ENCODE peak calls at places on chromosomes 16 and 17, in nine cellular contexts. W, I, L, O, G, T, R, B and P are unnamed samples.

GRCh38 chr16:28003923-28004322 is 59.6 kb downstream of the GSG1L start:
- DNase-seq in L (no peak), R (no peak), W (no peak), B (peak; percentile 52), O (no peak), I (no peak), G (no peak), T (no peak), P (no peak)

GRCh38 chr16:82627811-82628339 is 1.1 kb downstream of the CDH13 start:
- DNase-seq in O (no peak), G (no peak), L (no peak), R (no peak), W (no peak), T (no peak), I (peak; percentile 64), B (peak; percentile 86), P (no peak)

GRCh38 chr16:53224932-53225533 is 170.2 kb downstream of the CHD9 start:
- DNase-seq in L (no peak), T (no peak), I (no peak), B (no peak), O (no peak), G (no peak), R (peak; percentile 55), W (no peak), P (no peak)

GRCh38 chr17:33049781-33050414 is 58.3 kb downstream of the SPACA3 start:
- DNase-seq in W (no peak), O (no peak), I (peak; percentile 19), B (no peak), R (peak; percentile 59), L (peak; percentile 17), G (no peak), T (no peak), P (peak; percentile 28)

GRCh38 chr16:84387021-84387420 is 18.7 kb downstream of the ATP2C2 start:
- DNase-seq in L (no peak), G (no peak), T (no peak), B (no peak), I (no peak), W (no peak), R (no peak), O (no peak), P (no peak)

GRCh38 chr17:19238167-19238505 is 970 bp downstream of the EPN2 start:
- DNase-seq in R (peak; percentile 31), O (no peak), W (no peak), L (peak; percentile 20), G (peak; percentile 1), I (no peak), T (no peak), B (peak; percentile 76), P (no peak)

GRCh38 chr17:18070861-18071340 is 16.8 kb upstream of the DRG2 start:
- DNase-seq in O (no peak), G (no peak), R (no peak), W (no peak), L (no peak), B (no peak), T (no peak), I (no peak), P (no peak)

GRCh38 chr16:901149-901548 is 69.6 kb downstream of the LMF1 start:
- DNase-seq in B (peak; percentile 23), L (no peak), I (no peak), G (no peak), W (no peak), R (no peak), T (no peak), O (no peak), P (no peak)

GRCh38 chr17:61316633-61317032 is 83.0 kb upstream of the TBX2 start:
- DNase-seq in O (no peak), T (no peak), G (no peak), L (no peak), I (no peak), W (no peak), R (no peak), B (no peak), P (no peak)

GRCh38 chr17:61312406-61313295 is 87.0 kb upstream of the TBX2 start:
- DNase-seq in G (no peak), R (no peak), W (no peak), I (no peak), T (no peak), O (no peak), B (no peak), L (no peak), P (no peak)

GRCh38 chr17:61313515-61314326 is 85.9 kb upstream of the TBX2 start:
- DNase-seq in I (no peak), O (no peak), T (no peak), G (no peak), W (no peak), B (no peak), R (no peak), L (no peak), P (no peak)

GRCh38 chr17:61317779-61318178 is 81.9 kb upstream of the TBX2 start:
- DNase-seq in W (no peak), B (no peak), R (no peak), L (no peak), G (no peak), T (no peak), I (no peak), O (no peak), P (no peak)

GRCh38 chr17:61314368-61315078 is 85.1 kb upstream of the TBX2 start:
- DNase-seq in G (no peak), I (peak; percentile 42), W (no peak), L (no peak), O (no peak), B (no peak), R (no peak), T (no peak), P (no peak)
- TF ChIP-seq CTCF in G (no peak), I (no peak), W (no peak), L (no peak), O (no peak), B (no peak), R (no peak), T (no peak), P (no peak)

GRCh38 chr16:56871172-56871593 is 6.2 kb downstream of the SLC12A3 start:
- DNase-seq in R (peak; percentile 28), I (no peak), G (no peak), B (no peak), T (no peak), W (no peak), L (no peak), O (peak; percentile 49), P (no peak)

GRCh38 chr16:56870271-56870888 is 5.4 kb downstream of the SLC12A3 start:
- DNase-seq in R (no peak), G (no peak), W (no peak), O (no peak), T (no peak), B (no peak), L (no peak), I (no peak), P (no peak)

GRCh38 chr16:56866955-56867830 is 2.2 kb downstream of the SLC12A3 start:
- DNase-seq in T (no peak), I (peak; percentile 43), R (peak; percentile 60), W (no peak), B (peak; percentile 52), O (no peak), L (peak; percentile 82), G (no peak), P (no peak)

GRCh38 chr16:56868175-56868574 is 3.2 kb downstream of the SLC12A3 start:
- DNase-seq in I (no peak), B (no peak), O (no peak), G (no peak), L (no peak), T (no peak), R (no peak), W (no peak), P (no peak)

GRCh38 chr16:56869513-56870270 is 4.7 kb downstream of the SLC12A3 start:
- DNase-seq in T (no peak), G (no peak), I (no peak), W (no peak), B (peak; percentile 72), L (peak; percentile 74), O (no peak), R (peak; percentile 80), P (no peak)
- TF ChIP-seq CTCF in T (no peak), G (no peak), I (no peak), W (no peak), B (no peak), L (peak; percentile 68), O (peak; percentile 59), R (peak; percentile 35), P (no peak)

DNA sequence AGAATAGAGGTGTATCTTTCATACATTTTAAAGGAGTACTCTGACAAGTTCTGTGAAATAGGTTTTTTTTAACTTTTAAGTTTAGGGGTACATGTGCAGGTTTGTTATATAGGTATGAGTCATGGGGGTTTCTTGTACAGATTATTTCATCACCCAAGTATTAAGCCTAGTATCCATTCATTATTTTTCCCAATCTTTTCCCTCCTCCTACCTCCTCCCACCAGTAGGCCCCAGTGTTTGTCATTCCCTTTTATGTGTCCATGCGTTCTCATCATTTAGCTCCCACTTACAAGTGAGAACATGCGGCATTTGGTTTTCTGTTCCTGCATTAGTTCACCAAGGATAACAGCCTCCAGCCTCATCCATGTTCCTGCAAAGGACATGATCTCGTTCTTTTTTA is 175.5 kb downstream of the CYB561 start:
- DNase-seq in O (no peak), G (no peak), T (no peak), L (no peak), B (no peak), R (no peak), I (no peak), W (no peak), P (no peak)
- TF ChIP-seq CTCF in O (no peak), G (no peak), T (no peak), L (no peak), B (no peak), R (no peak), I (no peak), W (no peak), P (no peak)

GRCh38 chr17:80647746-80648145 is 103.1 kb downstream of the RPTOR start:
- DNase-seq in T (no peak), L (no peak), G (no peak), I (no peak), R (no peak), O (no peak), B (no peak), W (no peak), P (no peak)

GRCh38 chr17:80650339-80650672 is 105.7 kb downstream of the RPTOR start:
- DNase-seq in B (no peak), G (no peak), T (no peak), L (no peak), O (no peak), R (no peak), I (no peak), W (no peak), P (no peak)

GRCh38 chr17:80649200-80649644 is 104.6 kb downstream of the RPTOR start:
- DNase-seq in B (no peak), L (no peak), G (no peak), O (no peak), R (no peak), T (no peak), I (no peak), W (no peak), P (no peak)

GRCh38 chr17:80650751-80651173 is 106.1 kb downstream of the RPTOR start:
- DNase-seq in B (no peak), W (no peak), L (no peak), I (no peak), R (no peak), T (no peak), G (no peak), O (no peak), P (no peak)

DNA sequence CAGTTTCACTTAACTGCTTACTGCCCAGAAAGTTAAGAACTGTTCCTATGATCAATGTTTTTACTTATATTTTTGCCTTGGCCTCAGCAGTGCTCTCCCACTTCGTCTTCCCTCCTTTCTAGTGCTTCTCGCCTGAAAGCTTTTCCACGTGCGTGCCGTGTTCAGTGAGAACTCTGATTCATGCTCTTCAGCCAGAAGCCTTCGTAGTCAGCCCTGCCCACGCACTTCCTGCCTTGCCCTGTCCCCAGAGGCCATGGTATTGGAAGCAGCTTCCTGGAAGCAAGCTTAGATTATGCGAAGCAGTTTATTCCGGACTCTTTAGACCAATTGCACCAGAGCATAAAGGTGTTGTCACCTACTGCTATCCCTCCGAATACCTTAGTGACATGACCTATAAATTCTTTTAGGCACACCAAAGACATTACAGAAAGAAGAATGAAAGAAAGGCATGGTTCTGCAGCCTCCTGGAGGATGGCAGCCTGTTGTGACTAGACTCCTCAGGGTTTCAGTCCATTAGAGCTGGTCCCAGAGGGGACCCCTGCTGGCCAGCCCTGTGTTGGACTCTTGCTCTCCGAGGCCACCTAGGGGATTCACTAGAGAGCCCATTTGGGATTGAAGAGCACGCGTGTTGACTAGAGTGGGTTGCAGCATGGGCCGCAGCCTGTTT is 105.2 kb downstream of the RPTOR start:
- DNase-seq in G (peak; percentile 52), O (no peak), W (no peak), I (peak; percentile 45), B (no peak), R (peak; percentile 68), T (peak; percentile 69), L (peak; percentile 46), P (no peak)
- TF ChIP-seq CTCF in G (no peak), O (peak; percentile 46), W (no peak), I (no peak), B (no peak), R (peak; percentile 69), T (peak; percentile 35), L (peak; percentile 79), P (no peak)